ENCODE peak calls at places on chromosomes 13 and 19, in five cellular contexts. R, Y, O, A and W are unnamed samples.

GRCh38 chr13:110758195-110758594 is 44.7 kb downstream of the ING1 start:
- DNase-seq in R (no peak), Y (no peak), O (no peak), A (no peak), W (no peak)

GRCh38 chr19:56301152-56301551 is 13.5 kb downstream of the ZSCAN5A start:
- DNase-seq in R (no peak), Y (peak), O (no peak), A (no peak), W (no peak)

GRCh38 chr19:12194827-12195500 is 32.1 kb downstream of the ZNF136 start:
- DNase-seq in R (no peak), Y (peak), O (no peak), A (no peak), W (no peak)

GRCh38 chr19:48962029-48962848 is 2.9 kb upstream of the FTL start:
- DNase-seq in R (peak), Y (peak), O (peak), A (peak), W (no peak)

GRCh38 chr19:10231624-10232228 is 595 bp upstream of the S1PR2 start:
- DNase-seq in R (no peak), Y (no peak), O (no peak), A (no peak), W (no peak)

GRCh38 chr19:45276284-45276687 is 25.2 kb downstream of the MARK4 start:
- DNase-seq in R (peak), Y (no peak), O (no peak), A (no peak), W (no peak)

GRCh38 chr19:23345838-23346237 is 49.4 kb downstream of the ZNF91 start:
- DNase-seq in R (no peak), Y (peak), O (no peak), A (no peak), W (no peak)

GRCh38 chr13:39892731-39893293 is 237.3 kb downstream of the COG6 start:
- DNase-seq in R (no peak), Y (no peak), O (no peak), A (no peak), W (no peak)

GRCh38 chr19:29517946-29518345 is 7.8 kb upstream of the VSTM2B start:
- DNase-seq in R (no peak), Y (no peak), O (no peak), A (no peak), W (no peak)

DNA sequence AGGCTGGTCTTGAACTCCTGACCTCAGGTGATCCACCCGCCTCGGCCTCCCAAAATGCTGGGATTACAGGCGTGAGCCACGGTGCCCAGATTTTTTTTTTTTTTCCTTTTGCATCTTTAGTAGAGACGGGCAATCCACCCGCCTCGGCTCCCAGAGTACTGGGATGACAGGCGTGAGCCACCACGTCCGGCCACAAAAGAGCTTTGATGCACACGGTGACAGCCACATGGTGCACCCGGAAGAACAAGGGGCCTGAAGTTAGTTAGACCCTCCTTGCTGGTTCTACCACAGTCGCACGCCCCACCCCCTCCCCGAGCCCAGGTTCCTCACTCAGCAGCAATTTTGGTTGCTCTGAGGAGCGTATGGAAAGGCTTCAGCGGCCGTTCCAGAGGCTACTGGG is 54.2 kb upstream of the USE1 start:
- DNase-seq in R (no peak), Y (no peak), O (no peak), A (no peak), W (no peak)
- TF ChIP-seq JUNB in R (no peak), Y (no peak), O (no peak), A (no peak), W (no peak)

DNA sequence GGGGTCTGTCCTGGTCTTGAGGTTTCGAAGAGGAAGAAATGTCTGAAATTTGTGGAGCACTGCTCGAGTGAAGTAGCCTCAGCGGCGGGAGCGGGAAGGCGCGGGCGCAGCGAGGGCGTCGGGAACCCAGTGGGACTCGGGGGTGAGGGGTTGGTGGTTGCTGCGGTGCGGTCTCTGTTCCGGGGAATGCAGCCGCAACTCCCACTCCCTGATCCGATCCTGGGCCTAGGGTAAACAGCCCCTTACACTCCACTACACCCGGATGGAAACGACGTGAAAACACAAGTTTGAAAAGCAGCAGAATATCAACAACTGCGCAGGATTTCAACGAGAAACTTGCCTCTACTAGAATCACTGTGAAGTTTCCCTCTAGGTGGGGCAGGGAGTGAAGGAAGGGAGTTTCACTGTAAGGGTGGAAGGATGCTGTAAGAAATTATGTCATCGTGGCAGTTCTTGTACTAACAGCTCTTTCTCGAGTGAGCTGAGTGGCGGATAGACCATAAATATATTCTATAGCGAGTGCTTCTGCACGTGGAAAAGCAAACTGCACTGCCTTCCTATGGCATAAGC is 2.0 kb upstream of the KLF12 start:
- DNase-seq in R (no peak), Y (peak), O (no peak), A (peak), W (no peak)
- TF ChIP-seq JUNB in R (no peak), Y (no peak), O (no peak), A (no peak), W (no peak)

GRCh38 chr19:17081672-17082630 is 6.4 kb downstream of the MYO9B start:
- DNase-seq in R (no peak), Y (no peak), O (no peak), A (no peak), W (no peak)
- TF ChIP-seq JUNB in R (no peak), Y (no peak), O (no peak), A (no peak), W (no peak)

GRCh38 chr19:4361152-4362037 is 18.0 kb downstream of the MPND start:
- DNase-seq in R (no peak), Y (peak), O (no peak), A (peak), W (no peak)
- TF ChIP-seq JUNB in R (no peak), Y (no peak), O (no peak), A (no peak), W (no peak)

GRCh38 chr13:60986301-60986700 is 429.3 kb downstream of the PCDH20 start:
- DNase-seq in R (no peak), Y (no peak), O (no peak), A (no peak), W (no peak)

DNA sequence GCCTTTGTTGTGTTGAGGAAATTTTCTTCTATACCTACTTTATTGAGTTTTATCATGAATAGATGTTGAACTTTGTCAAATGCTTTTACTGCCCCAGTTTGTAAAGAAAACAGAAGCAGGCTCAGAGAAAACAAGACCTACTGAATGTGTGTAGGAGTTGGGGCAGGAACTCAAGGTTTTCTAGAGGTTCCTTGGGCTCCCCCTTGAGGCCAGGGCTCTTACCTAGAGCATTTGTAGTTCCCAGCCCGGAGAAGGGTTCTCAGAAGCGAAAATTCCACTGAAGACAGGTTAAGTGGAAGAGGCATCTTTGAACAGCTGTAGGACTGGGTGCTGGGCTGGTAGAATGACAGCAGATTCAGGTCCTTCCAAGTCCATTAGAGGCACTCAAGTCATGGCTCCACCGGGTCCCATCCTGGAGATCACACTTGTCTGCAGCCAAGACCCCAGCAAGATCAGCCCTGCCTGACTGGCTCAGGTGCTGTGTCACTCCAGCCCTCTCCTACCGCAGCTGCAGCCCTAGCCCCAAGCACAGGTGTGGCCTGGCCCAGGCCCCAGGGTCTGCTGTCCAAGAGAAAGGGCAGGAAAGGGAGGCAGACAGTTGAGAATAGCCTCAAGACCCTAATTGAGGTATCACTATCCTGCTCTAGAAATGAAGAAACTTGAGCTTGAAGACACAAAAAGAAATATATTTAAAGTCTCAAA is 425.5 kb downstream of the PCDH20 start:
- DNase-seq in R (peak), Y (peak), O (no peak), A (peak), W (no peak)
- TF ChIP-seq JUNB in R (no peak), Y (no peak), O (no peak), A (no peak), W (no peak)

DNA sequence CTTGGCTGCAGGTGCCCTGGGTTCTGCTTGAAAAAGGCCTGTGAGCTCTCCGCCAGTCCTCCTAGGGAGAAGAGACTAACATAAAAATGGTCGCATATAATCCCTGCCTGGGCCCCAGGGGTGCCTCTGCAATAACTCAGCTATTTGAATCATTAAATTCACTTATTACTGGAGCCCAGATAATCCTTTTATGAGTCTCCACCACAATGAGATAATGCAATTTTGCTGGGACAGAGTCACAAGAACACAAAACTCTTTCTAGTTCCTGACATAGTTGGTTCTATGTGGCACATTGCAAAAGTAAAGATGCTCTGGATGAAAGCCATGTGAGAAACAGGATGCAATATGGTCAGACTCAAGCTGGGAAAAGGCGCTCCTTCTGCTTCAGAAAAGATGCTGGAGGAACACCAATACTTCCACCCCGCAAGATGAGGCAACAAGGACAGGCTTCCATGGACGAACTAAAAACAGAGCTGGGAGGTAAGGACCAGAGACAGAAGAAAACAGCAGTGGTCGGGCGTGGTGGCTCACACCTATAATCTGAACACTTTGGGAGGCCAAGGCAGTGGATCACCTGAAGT is 5.7 kb downstream of the ANKRD27 start:
- DNase-seq in R (no peak), Y (no peak), O (no peak), A (no peak), W (no peak)
- TF ChIP-seq JUNB in R (no peak), Y (no peak), O (no peak), A (no peak), W (no peak)

GRCh38 chr13:20801704-20802103 is 27.9 kb upstream of the EEF1AKMT1 start:
- DNase-seq in R (no peak), Y (no peak), O (peak), A (no peak), W (no peak)
- TF ChIP-seq JUNB in R (no peak), Y (no peak), O (no peak), A (no peak), W (no peak)